ENCODE peak calls at places on chromosomes 16 and 17, in five cellular contexts. J is lung microvascular endothelial cell, C is retinal pigment epithelial cell, P is HTR-8/SVneo, E is CD14-positive monocyte. V is an unnamed sample.

GRCh38 chr16:50487528-50487927 is 60.7 kb upstream of the NKD1 start:
- DNase-seq in J (no peak), C (no peak), P (no peak), E (no peak), V (no peak)

GRCh38 chr17:49612721-49613120 is 37.0 kb downstream of the NXPH3 start:
- DNase-seq in J (no peak), C (no peak), P (no peak), E (no peak), V (no peak)

GRCh38 chr16:19377864-19378263 is 39.8 kb upstream of the TMC5 start:
- DNase-seq in J (peak), C (no peak), P (no peak), E (no peak), V (no peak)

GRCh38 chr16:57938936-57939871 is 31.7 kb downstream of the CNGB1 start:
- DNase-seq in J (peak), C (no peak), P (no peak), E (no peak), V (no peak)

GRCh38 chr17:44170499-44171201 is at the start of gene ASB16:
- DNase-seq in J (no peak), C (peak), P (no peak), E (no peak), V (no peak)

GRCh38 chr16:14669776-14670175 is 24.3 kb downstream of the PLA2G10 start:
- DNase-seq in J (no peak), C (no peak), P (peak), E (no peak), V (no peak)

GRCh38 chr17:34254651-34255380 is at the start of gene CCL2:
- DNase-seq in J (peak), C (peak), P (peak), E (no peak), V (no peak)

GRCh38 chr17:32159586-32160438 is 17.5 kb downstream of the RHOT1 start:
- DNase-seq in J (no peak), C (no peak), P (no peak), E (no peak), V (no peak)

GRCh38 chr17:78998311-78999055 is 11.1 kb downstream of the CANT1 start:
- DNase-seq in J (no peak), C (no peak), P (no peak), E (no peak), V (no peak)

GRCh38 chr16:9092963-9093477 is 1.6 kb downstream of the HAPSTR1 start:
- DNase-seq in J (peak), C (no peak), P (no peak), E (no peak), V (peak)

GRCh38 chr17:57372156-57372555 is 115.8 kb downstream of the MSI2 start:
- DNase-seq in J (no peak), C (no peak), P (peak), E (no peak), V (no peak)

GRCh38 chr16:65249768-65250167 is 127.9 kb upstream of the CDH11 start:
- DNase-seq in J (peak), C (no peak), P (no peak), E (no peak), V (no peak)

GRCh38 chr17:42679001-42679491 is 2.3 kb upstream of the PLEKHH3 start:
- DNase-seq in J (peak), C (no peak), P (peak), E (no peak), V (no peak)

GRCh38 chr17:5000237-5000639 is 2.5 kb downstream of the KIF1C start:
- DNase-seq in J (no peak), C (no peak), P (no peak), E (no peak), V (no peak)

GRCh38 chr16:73290258-73290657 is 242.3 kb upstream of the ZFHX3 start:
- DNase-seq in J (no peak), C (no peak), P (no peak), E (no peak), V (no peak)

GRCh38 chr17:44547625-44548297 is 9.5 kb upstream of the FZD2 start:
- DNase-seq in J (no peak), C (no peak), P (no peak), E (no peak), V (no peak)

GRCh38 chr16:29816694-29817441 is 916 bp downstream of the PAGR1 start:
- DNase-seq in J (peak), C (no peak), P (peak), E (no peak), V (peak)

GRCh38 chr17:285751-286422 is 66.7 kb downstream of the RPH3AL start:
- DNase-seq in J (no peak), C (no peak), P (no peak), E (no peak), V (no peak)

GRCh38 chr17:48997103-48997826 is at the start of gene IGF2BP1:
- DNase-seq in J (peak), C (no peak), P (peak), E (no peak), V (no peak)

GRCh38 chr17:76683921-76684745 is 26.6 kb downstream of the MXRA7 start:
- DNase-seq in J (no peak), C (no peak), P (no peak), E (peak), V (no peak)

GRCh38 chr17:3870871-3871306 is 22.0 kb downstream of the CAMKK1 start:
- DNase-seq in J (peak), C (no peak), P (no peak), E (no peak), V (no peak)

GRCh38 chr17:75105269-75106080 is 4.3 kb upstream of the ARMC7 start:
- DNase-seq in J (peak), C (no peak), P (peak), E (no peak), V (no peak)

GRCh38 chr17:81898885-81899284 is 3.2 kb upstream of the NPB start:
- DNase-seq in J (no peak), C (no peak), P (no peak), E (no peak), V (no peak)

GRCh38 chr16:55494994-55495421 is 13.9 kb upstream of the LPCAT2 start:
- DNase-seq in J (peak), C (no peak), P (peak), E (no peak), V (no peak)

GRCh38 chr17:12078791-12079190 is 58.1 kb downstream of the MAP2K4 start:
- DNase-seq in J (peak), C (peak), P (peak), E (no peak), V (no peak)

GRCh38 chr16:23317266-23317661 is 15.2 kb downstream of the SCNN1B start:
- DNase-seq in J (no peak), C (no peak), P (no peak), E (no peak), V (no peak)

GRCh38 chr17:81821603-81822311 is 11.3 kb downstream of the MCRIP1 start:
- DNase-seq in J (peak), C (no peak), P (peak), E (no peak), V (peak)

GRCh38 chr17:12721581-12721980 is 55.9 kb downstream of the MYOCD start:
- DNase-seq in J (no peak), C (no peak), P (no peak), E (no peak), V (no peak)

GRCh38 chr17:45150911-45151809 is 2.9 kb downstream of the HEXIM1 start:
- DNase-seq in J (no peak), C (no peak), P (no peak), E (no peak), V (no peak)

GRCh38 chr16:17511340-17511739 is 40.6 kb upstream of the XYLT1 start:
- DNase-seq in J (no peak), C (no peak), P (no peak), E (no peak), V (no peak)

GRCh38 chr17:73013299-73013698 is 79.2 kb downstream of the SLC39A11 start:
- DNase-seq in J (no peak), C (no peak), P (no peak), E (no peak), V (no peak)

GRCh38 chr16:67666538-67667433 is at the start of the genes C16orf86 and ENKD1:
- DNase-seq in J (peak), C (no peak), P (peak), E (peak), V (peak)

GRCh38 chr17:61770043-61770442 is 93.3 kb downstream of the BRIP1 start:
- DNase-seq in J (no peak), C (no peak), P (peak), E (no peak), V (no peak)

GRCh38 chr16:81823111-81823510 is 44.0 kb downstream of the PLCG2 start:
- DNase-seq in J (peak), C (no peak), P (no peak), E (peak), V (no peak)

GRCh38 chr17:58184308-58184985 is 8.1 kb upstream of the EPX start:
- DNase-seq in J (no peak), C (no peak), P (peak), E (no peak), V (no peak)

GRCh38 chr16:86044881-86045600 is 146.1 kb downstream of the IRF8 start:
- DNase-seq in J (no peak), C (no peak), P (no peak), E (no peak), V (peak)

GRCh38 chr16:1109648-1110047 is 13.6 kb upstream of the C1QTNF8 start:
- DNase-seq in J (no peak), C (no peak), P (no peak), E (no peak), V (no peak)

GRCh38 chr17:47165137-47165536 is 24.0 kb downstream of the CDC27 start:
- DNase-seq in J (no peak), C (no peak), P (no peak), E (no peak), V (no peak)

GRCh38 chr17:4485676-4486646 is 12.7 kb upstream of the SPNS2 start:
- DNase-seq in J (no peak), C (no peak), P (no peak), E (no peak), V (peak)

GRCh38 chr17:78722101-78722761 is 59.8 kb downstream of the CYTH1 start:
- DNase-seq in J (no peak), C (no peak), P (no peak), E (no peak), V (peak)

V was measured in CD4-positive, CD25-positive, alpha-beta regulatory T cell.